ENCODE peak calls at places on chromosomes 2 and 18, in eight cellular contexts. One of them, this sample, is unnamed.

GRCh38 chr2:215489288-215489848 is 53.5 kb upstream of the FN1 start:
- DNase-seq in NCI-H2029 treated with DMSO at 0.1 percent for 48 hours: no peak
- DNase-seq in substantia nigra: no peak
- DNase-seq in kidney: no peak
- DNase-seq in activated CD8-positive, alpha-beta memory T cell treated with anti-CD3 and anti-CD28 coated beads, Interleukin-2, amount 50 U/mL, for 4 hours: no peak
- DNase-seq in GM04504: no peak
- DNase-seq in MG63: no peak
- DNase-seq in EL: no peak
- DNase-seq in this sample: no peak

GRCh38 chr2:196181484-196181883 is 10.1 kb upstream of the STK17B start:
- DNase-seq in MG63: no peak
- DNase-seq in EL: no peak
- DNase-seq in activated CD8-positive, alpha-beta memory T cell treated with anti-CD3 and anti-CD28 coated beads, Interleukin-2, amount 50 U/mL, for 4 hours: no peak
- DNase-seq in kidney: no peak
- DNase-seq in NCI-H2029 treated with DMSO at 0.1 percent for 48 hours: no peak
- DNase-seq in GM04504: no peak
- DNase-seq in substantia nigra: no peak
- DNase-seq in this sample: no peak

GRCh38 chr2:118310878-118311442 is 222.7 kb downstream of the INSIG2 start:
- DNase-seq in kidney: peak
- DNase-seq in GM04504: no peak
- DNase-seq in NCI-H2029 treated with DMSO at 0.1 percent for 48 hours: no peak
- DNase-seq in activated CD8-positive, alpha-beta memory T cell treated with anti-CD3 and anti-CD28 coated beads, Interleukin-2, amount 50 U/mL, for 4 hours: no peak
- DNase-seq in substantia nigra: no peak
- DNase-seq in MG63: no peak
- DNase-seq in EL: no peak
- DNase-seq in this sample: no peak

GRCh38 chr18:24027156-24027555 is 12.6 kb downstream of the TTC39C start:
- DNase-seq in kidney: no peak
- DNase-seq in EL: peak
- DNase-seq in activated CD8-positive, alpha-beta memory T cell treated with anti-CD3 and anti-CD28 coated beads, Interleukin-2, amount 50 U/mL, for 4 hours: no peak
- DNase-seq in MG63: peak
- DNase-seq in substantia nigra: no peak
- DNase-seq in GM04504: peak
- DNase-seq in NCI-H2029 treated with DMSO at 0.1 percent for 48 hours: no peak
- DNase-seq in this sample: no peak

GRCh38 chr2:26591619-26592505 is 49.3 kb downstream of the CIB4 start:
- DNase-seq in NCI-H2029 treated with DMSO at 0.1 percent for 48 hours: no peak
- DNase-seq in GM04504: no peak
- DNase-seq in kidney: peak
- DNase-seq in activated CD8-positive, alpha-beta memory T cell treated with anti-CD3 and anti-CD28 coated beads, Interleukin-2, amount 50 U/mL, for 4 hours: no peak
- DNase-seq in substantia nigra: no peak
- DNase-seq in MG63: no peak
- DNase-seq in EL: no peak
- DNase-seq in this sample: no peak

GRCh38 chr2:234773129-234773528 is 178.7 kb upstream of the SH3BP4 start:
- DNase-seq in MG63: no peak
- DNase-seq in substantia nigra: no peak
- DNase-seq in EL: no peak
- DNase-seq in NCI-H2029 treated with DMSO at 0.1 percent for 48 hours: no peak
- DNase-seq in GM04504: no peak
- DNase-seq in kidney: no peak
- DNase-seq in activated CD8-positive, alpha-beta memory T cell treated with anti-CD3 and anti-CD28 coated beads, Interleukin-2, amount 50 U/mL, for 4 hours: no peak
- DNase-seq in this sample: no peak

GRCh38 chr2:216003876-216004275 is 9.5 kb downstream of the MREG start:
- DNase-seq in MG63: no peak
- DNase-seq in kidney: no peak
- DNase-seq in GM04504: no peak
- DNase-seq in NCI-H2029 treated with DMSO at 0.1 percent for 48 hours: no peak
- DNase-seq in substantia nigra: no peak
- DNase-seq in activated CD8-positive, alpha-beta memory T cell treated with anti-CD3 and anti-CD28 coated beads, Interleukin-2, amount 50 U/mL, for 4 hours: no peak
- DNase-seq in EL: no peak
- DNase-seq in this sample: no peak

GRCh38 chr2:218569661-218570500 is 1.2 kb downstream of the CNOT9 start:
- DNase-seq in NCI-H2029 treated with DMSO at 0.1 percent for 48 hours: no peak
- DNase-seq in GM04504: peak
- DNase-seq in substantia nigra: no peak
- DNase-seq in EL: peak
- DNase-seq in activated CD8-positive, alpha-beta memory T cell treated with anti-CD3 and anti-CD28 coated beads, Interleukin-2, amount 50 U/mL, for 4 hours: no peak
- DNase-seq in MG63: peak
- DNase-seq in kidney: no peak
- DNase-seq in this sample: no peak

GRCh38 chr2:60317831-60318230 is 235.6 kb downstream of the BCL11A start:
- DNase-seq in activated CD8-positive, alpha-beta memory T cell treated with anti-CD3 and anti-CD28 coated beads, Interleukin-2, amount 50 U/mL, for 4 hours: no peak
- DNase-seq in kidney: no peak
- DNase-seq in substantia nigra: no peak
- DNase-seq in MG63: no peak
- DNase-seq in NCI-H2029 treated with DMSO at 0.1 percent for 48 hours: no peak
- DNase-seq in EL: no peak
- DNase-seq in GM04504: no peak
- DNase-seq in this sample: no peak

GRCh38 chr2:199463708-199464613 is 6.2 kb upstream of the SATB2 start:
- DNase-seq in kidney: peak
- DNase-seq in NCI-H2029 treated with DMSO at 0.1 percent for 48 hours: no peak
- DNase-seq in substantia nigra: no peak
- DNase-seq in EL: peak
- DNase-seq in activated CD8-positive, alpha-beta memory T cell treated with anti-CD3 and anti-CD28 coated beads, Interleukin-2, amount 50 U/mL, for 4 hours: no peak
- DNase-seq in GM04504: no peak
- DNase-seq in MG63: no peak
- DNase-seq in this sample: no peak

GRCh38 chr2:98515571-98515927 is 70.9 kb downstream of the INPP4A start:
- DNase-seq in kidney: no peak
- DNase-seq in EL: no peak
- DNase-seq in GM04504: no peak
- DNase-seq in MG63: no peak
- DNase-seq in activated CD8-positive, alpha-beta memory T cell treated with anti-CD3 and anti-CD28 coated beads, Interleukin-2, amount 50 U/mL, for 4 hours: no peak
- DNase-seq in NCI-H2029 treated with DMSO at 0.1 percent for 48 hours: no peak
- DNase-seq in substantia nigra: no peak
- DNase-seq in this sample: no peak

GRCh38 chr18:24428709-24429108 is 2.2 kb downstream of the IMPACT start:
- DNase-seq in MG63: no peak
- DNase-seq in EL: no peak
- DNase-seq in GM04504: no peak
- DNase-seq in substantia nigra: no peak
- DNase-seq in activated CD8-positive, alpha-beta memory T cell treated with anti-CD3 and anti-CD28 coated beads, Interleukin-2, amount 50 U/mL, for 4 hours: no peak
- DNase-seq in NCI-H2029 treated with DMSO at 0.1 percent for 48 hours: no peak
- DNase-seq in kidney: no peak
- DNase-seq in this sample: no peak

GRCh38 chr2:1929001-1929400 is 184.7 kb upstream of the PXDN start:
- DNase-seq in MG63: no peak
- DNase-seq in kidney: no peak
- DNase-seq in EL: no peak
- DNase-seq in NCI-H2029 treated with DMSO at 0.1 percent for 48 hours: no peak
- DNase-seq in activated CD8-positive, alpha-beta memory T cell treated with anti-CD3 and anti-CD28 coated beads, Interleukin-2, amount 50 U/mL, for 4 hours: no peak
- DNase-seq in GM04504: no peak
- DNase-seq in substantia nigra: no peak
- DNase-seq in this sample: no peak

GRCh38 chr2:9462872-9463697 is 11.3 kb upstream of the IAH1 start:
- DNase-seq in MG63: no peak
- DNase-seq in GM04504: no peak
- DNase-seq in substantia nigra: no peak
- DNase-seq in activated CD8-positive, alpha-beta memory T cell treated with anti-CD3 and anti-CD28 coated beads, Interleukin-2, amount 50 U/mL, for 4 hours: no peak
- DNase-seq in EL: no peak
- DNase-seq in kidney: no peak
- DNase-seq in NCI-H2029 treated with DMSO at 0.1 percent for 48 hours: peak
- DNase-seq in this sample: no peak

GRCh38 chr18:35777042-35777441 is 195.4 kb upstream of the RMP24 start:
- DNase-seq in GM04504: no peak
- DNase-seq in MG63: no peak
- DNase-seq in substantia nigra: no peak
- DNase-seq in kidney: no peak
- DNase-seq in activated CD8-positive, alpha-beta memory T cell treated with anti-CD3 and anti-CD28 coated beads, Interleukin-2, amount 50 U/mL, for 4 hours: no peak
- DNase-seq in NCI-H2029 treated with DMSO at 0.1 percent for 48 hours: no peak
- DNase-seq in EL: no peak
- DNase-seq in this sample: no peak

GRCh38 chr18:4455113-4455811 is at the start of gene DLGAP1:
- DNase-seq in NCI-H2029 treated with DMSO at 0.1 percent for 48 hours: no peak
- DNase-seq in substantia nigra: peak
- DNase-seq in EL: no peak
- DNase-seq in kidney: peak
- DNase-seq in activated CD8-positive, alpha-beta memory T cell treated with anti-CD3 and anti-CD28 coated beads, Interleukin-2, amount 50 U/mL, for 4 hours: no peak
- DNase-seq in MG63: peak
- DNase-seq in GM04504: no peak
- DNase-seq in this sample: no peak

GRCh38 chr18:11883153-11883552 is 25.0 kb downstream of the MPPE1 start:
- DNase-seq in MG63: no peak
- DNase-seq in activated CD8-positive, alpha-beta memory T cell treated with anti-CD3 and anti-CD28 coated beads, Interleukin-2, amount 50 U/mL, for 4 hours: no peak
- DNase-seq in EL: no peak
- DNase-seq in substantia nigra: no peak
- DNase-seq in kidney: no peak
- DNase-seq in GM04504: no peak
- DNase-seq in NCI-H2029 treated with DMSO at 0.1 percent for 48 hours: no peak
- DNase-seq in this sample: no peak

GRCh38 chr2:79855264-79856006 is 342.6 kb downstream of the CTNNA2 start:
- DNase-seq in MG63: no peak
- DNase-seq in GM04504: no peak
- DNase-seq in activated CD8-positive, alpha-beta memory T cell treated with anti-CD3 and anti-CD28 coated beads, Interleukin-2, amount 50 U/mL, for 4 hours: no peak
- DNase-seq in kidney: no peak
- DNase-seq in EL: peak
- DNase-seq in NCI-H2029 treated with DMSO at 0.1 percent for 48 hours: no peak
- DNase-seq in substantia nigra: peak
- DNase-seq in this sample: peak

GRCh38 chr18:2906522-2907458 is 60.0 kb downstream of the EMILIN2 start:
- DNase-seq in kidney: peak
- DNase-seq in EL: peak
- DNase-seq in MG63: peak
- DNase-seq in substantia nigra: no peak
- DNase-seq in GM04504: no peak
- DNase-seq in activated CD8-positive, alpha-beta memory T cell treated with anti-CD3 and anti-CD28 coated beads, Interleukin-2, amount 50 U/mL, for 4 hours: peak
- DNase-seq in NCI-H2029 treated with DMSO at 0.1 percent for 48 hours: no peak
- DNase-seq in this sample: no peak

GRCh38 chr18:33960393-33960792 is 264.3 kb downstream of the NOL4 start:
- DNase-seq in activated CD8-positive, alpha-beta memory T cell treated with anti-CD3 and anti-CD28 coated beads, Interleukin-2, amount 50 U/mL, for 4 hours: no peak
- DNase-seq in MG63: no peak
- DNase-seq in substantia nigra: no peak
- DNase-seq in NCI-H2029 treated with DMSO at 0.1 percent for 48 hours: no peak
- DNase-seq in GM04504: no peak
- DNase-seq in EL: no peak
- DNase-seq in kidney: no peak
- DNase-seq in this sample: no peak

GRCh38 chr2:84805250-84805917 is 75.5 kb downstream of the TRABD2A start:
- DNase-seq in EL: peak
- DNase-seq in substantia nigra: no peak
- DNase-seq in MG63: no peak
- DNase-seq in activated CD8-positive, alpha-beta memory T cell treated with anti-CD3 and anti-CD28 coated beads, Interleukin-2, amount 50 U/mL, for 4 hours: no peak
- DNase-seq in kidney: no peak
- DNase-seq in GM04504: no peak
- DNase-seq in NCI-H2029 treated with DMSO at 0.1 percent for 48 hours: no peak
- DNase-seq in this sample: no peak

GRCh38 chr2:171406044-171406443 is 27.7 kb downstream of the METTL8 start:
- DNase-seq in activated CD8-positive, alpha-beta memory T cell treated with anti-CD3 and anti-CD28 coated beads, Interleukin-2, amount 50 U/mL, for 4 hours: no peak
- DNase-seq in NCI-H2029 treated with DMSO at 0.1 percent for 48 hours: no peak
- DNase-seq in EL: no peak
- DNase-seq in kidney: no peak
- DNase-seq in substantia nigra: no peak
- DNase-seq in MG63: no peak
- DNase-seq in GM04504: no peak
- DNase-seq in this sample: no peak

GRCh38 chr2:4895376-4895775 is 796.8 kb upstream of the SOX11 start:
- DNase-seq in kidney: no peak
- DNase-seq in MG63: no peak
- DNase-seq in GM04504: no peak
- DNase-seq in activated CD8-positive, alpha-beta memory T cell treated with anti-CD3 and anti-CD28 coated beads, Interleukin-2, amount 50 U/mL, for 4 hours: no peak
- DNase-seq in NCI-H2029 treated with DMSO at 0.1 percent for 48 hours: no peak
- DNase-seq in EL: no peak
- DNase-seq in substantia nigra: no peak
- DNase-seq in this sample: no peak

GRCh38 chr2:34408100-34408499 is 809.0 kb upstream of the FAM98A start:
- DNase-seq in EL: no peak
- DNase-seq in substantia nigra: no peak
- DNase-seq in activated CD8-positive, alpha-beta memory T cell treated with anti-CD3 and anti-CD28 coated beads, Interleukin-2, amount 50 U/mL, for 4 hours: no peak
- DNase-seq in MG63: no peak
- DNase-seq in GM04504: no peak
- DNase-seq in kidney: no peak
- DNase-seq in NCI-H2029 treated with DMSO at 0.1 percent for 48 hours: no peak
- DNase-seq in this sample: no peak

GRCh38 chr2:113854970-113855740 is 34.7 kb upstream of the ACTR3 start:
- DNase-seq in EL: no peak
- DNase-seq in activated CD8-positive, alpha-beta memory T cell treated with anti-CD3 and anti-CD28 coated beads, Interleukin-2, amount 50 U/mL, for 4 hours: no peak
- DNase-seq in NCI-H2029 treated with DMSO at 0.1 percent for 48 hours: no peak
- DNase-seq in MG63: no peak
- DNase-seq in kidney: no peak
- DNase-seq in substantia nigra: no peak
- DNase-seq in GM04504: no peak
- DNase-seq in this sample: no peak

GRCh38 chr2:176577054-176577453 is 307.8 kb downstream of the MTX2 start:
- DNase-seq in activated CD8-positive, alpha-beta memory T cell treated with anti-CD3 and anti-CD28 coated beads, Interleukin-2, amount 50 U/mL, for 4 hours: no peak
- DNase-seq in MG63: no peak
- DNase-seq in GM04504: no peak
- DNase-seq in substantia nigra: no peak
- DNase-seq in NCI-H2029 treated with DMSO at 0.1 percent for 48 hours: no peak
- DNase-seq in kidney: no peak
- DNase-seq in EL: no peak
- DNase-seq in this sample: no peak

GRCh38 chr2:170736628-170737027 is 21.5 kb downstream of the SP5 start:
- DNase-seq in EL: no peak
- DNase-seq in GM04504: no peak
- DNase-seq in MG63: no peak
- DNase-seq in NCI-H2029 treated with DMSO at 0.1 percent for 48 hours: no peak
- DNase-seq in kidney: no peak
- DNase-seq in substantia nigra: no peak
- DNase-seq in activated CD8-positive, alpha-beta memory T cell treated with anti-CD3 and anti-CD28 coated beads, Interleukin-2, amount 50 U/mL, for 4 hours: no peak
- DNase-seq in this sample: no peak

GRCh38 chr2:159807183-159808037 is 9.4 kb upstream of the CD302 start:
- DNase-seq in MG63: peak
- DNase-seq in GM04504: peak
- DNase-seq in NCI-H2029 treated with DMSO at 0.1 percent for 48 hours: peak
- DNase-seq in kidney: no peak
- DNase-seq in activated CD8-positive, alpha-beta memory T cell treated with anti-CD3 and anti-CD28 coated beads, Interleukin-2, amount 50 U/mL, for 4 hours: no peak
- DNase-seq in EL: peak
- DNase-seq in substantia nigra: no peak
- DNase-seq in this sample: no peak

GRCh38 chr18:58714259-58714658 is 43.0 kb downstream of the MALT1 start:
- DNase-seq in activated CD8-positive, alpha-beta memory T cell treated with anti-CD3 and anti-CD28 coated beads, Interleukin-2, amount 50 U/mL, for 4 hours: no peak
- DNase-seq in MG63: no peak
- DNase-seq in kidney: no peak
- DNase-seq in EL: no peak
- DNase-seq in substantia nigra: no peak
- DNase-seq in NCI-H2029 treated with DMSO at 0.1 percent for 48 hours: no peak
- DNase-seq in GM04504: no peak
- DNase-seq in this sample: no peak

GRCh38 chr2:101837354-101837753 is 139.8 kb downstream of the MAP4K4 start:
- DNase-seq in GM04504: no peak
- DNase-seq in MG63: no peak
- DNase-seq in EL: no peak
- DNase-seq in activated CD8-positive, alpha-beta memory T cell treated with anti-CD3 and anti-CD28 coated beads, Interleukin-2, amount 50 U/mL, for 4 hours: no peak
- DNase-seq in kidney: no peak
- DNase-seq in substantia nigra: no peak
- DNase-seq in NCI-H2029 treated with DMSO at 0.1 percent for 48 hours: no peak
- DNase-seq in this sample: no peak

GRCh38 chr2:62303818-62304217 is 107.9 kb downstream of the B3GNT2 start:
- DNase-seq in kidney: no peak
- DNase-seq in GM04504: no peak
- DNase-seq in substantia nigra: no peak
- DNase-seq in MG63: no peak
- DNase-seq in activated CD8-positive, alpha-beta memory T cell treated with anti-CD3 and anti-CD28 coated beads, Interleukin-2, amount 50 U/mL, for 4 hours: no peak
- DNase-seq in EL: no peak
- DNase-seq in NCI-H2029 treated with DMSO at 0.1 percent for 48 hours: no peak
- DNase-seq in this sample: no peak

GRCh38 chr2:163953390-163953907 is 217.6 kb upstream of the FIGN start:
- DNase-seq in NCI-H2029 treated with DMSO at 0.1 percent for 48 hours: no peak
- DNase-seq in GM04504: no peak
- DNase-seq in MG63: no peak
- DNase-seq in substantia nigra: no peak
- DNase-seq in EL: no peak
- DNase-seq in activated CD8-positive, alpha-beta memory T cell treated with anti-CD3 and anti-CD28 coated beads, Interleukin-2, amount 50 U/mL, for 4 hours: no peak
- DNase-seq in kidney: no peak
- DNase-seq in this sample: no peak

GRCh38 chr2:212337036-212337435 is 201.6 kb downstream of the ERBB4 start:
- DNase-seq in NCI-H2029 treated with DMSO at 0.1 percent for 48 hours: no peak
- DNase-seq in MG63: no peak
- DNase-seq in substantia nigra: no peak
- DNase-seq in kidney: no peak
- DNase-seq in activated CD8-positive, alpha-beta memory T cell treated with anti-CD3 and anti-CD28 coated beads, Interleukin-2, amount 50 U/mL, for 4 hours: no peak
- DNase-seq in GM04504: no peak
- DNase-seq in EL: no peak
- DNase-seq in this sample: no peak

GRCh38 chr2:241905716-241906376 is 36.3 kb downstream of the RTP5 start:
- DNase-seq in kidney: no peak
- DNase-seq in NCI-H2029 treated with DMSO at 0.1 percent for 48 hours: no peak
- DNase-seq in EL: no peak
- DNase-seq in GM04504: no peak
- DNase-seq in activated CD8-positive, alpha-beta memory T cell treated with anti-CD3 and anti-CD28 coated beads, Interleukin-2, amount 50 U/mL, for 4 hours: no peak
- DNase-seq in substantia nigra: no peak
- DNase-seq in MG63: no peak
- DNase-seq in this sample: no peak